ENCODE peak calls at places on chromosome 1, in ten cellular contexts. T is effector memory CD4-positive, alpha-beta T cell; Y is NCI-H82; C is lung; D is mucosa of descending colon; W is stimulated activated CD4-positive, alpha-beta T cell treated with anti-CD3 and anti-CD28 coated beads, Interleukin-4, amount 100 ng/mL, for 24 hours; Q is H9; A is amniotic stem cell; O is left cardiac atrium; Z is activated CD4-positive, CD25-positive, alpha-beta regulatory T cell. H is an unnamed sample.

GRCh38 chr1:87834941-87835340 is 506.3 kb downstream of the LMO4 start:
- DNase-seq in T (no peak), Y (no peak), C (no peak), D (no peak), W (no peak), Q (no peak), A (no peak), O (no peak), Z (no peak), H (no peak)

GRCh38 chr1:214717323-214717722 is 114.3 kb downstream of the CENPF start:
- DNase-seq in T (no peak), Y (no peak), C (no peak), D (no peak), W (no peak), Q (no peak), A (no peak), O (no peak), Z (no peak), H (no peak)

GRCh38 chr1:193799948-193800690 is 613.7 kb upstream of the B3GALT2 start:
- DNase-seq in T (no peak), Y (no peak), C (no peak), D (no peak), W (peak), Q (no peak), A (no peak), O (no peak), Z (no peak), H (no peak)

GRCh38 chr1:23568608-23569383 is 9.5 kb upstream of the ID3 start:
- DNase-seq in T (no peak), Y (no peak), C (no peak), D (no peak), W (no peak), Q (peak), A (no peak), O (no peak), Z (no peak), H (no peak)

GRCh38 chr1:219085082-219085481 is 88.6 kb upstream of the LYPLAL1 start:
- DNase-seq in T (no peak), Y (no peak), C (no peak), D (no peak), W (no peak), Q (no peak), A (no peak), O (no peak), Z (no peak), H (no peak)

GRCh38 chr1:158932171-158932570 is 819 bp downstream of the PYHIN1 start:
- DNase-seq in T (no peak), Y (no peak), C (no peak), D (no peak), W (peak), Q (no peak), A (no peak), O (no peak), Z (no peak), H (no peak)

GRCh38 chr1:204592246-204592948 is 76.2 kb downstream of the MDM4 start:
- DNase-seq in T (no peak), Y (peak), C (no peak), D (no peak), W (no peak), Q (no peak), A (no peak), O (no peak), Z (no peak), H (no peak)

GRCh38 chr1:112762541-112763141 is 47.5 kb upstream of the PPM1J start:
- DNase-seq in T (no peak), Y (peak), C (peak), D (no peak), W (no peak), Q (no peak), A (no peak), O (no peak), Z (no peak), H (peak)

GRCh38 chr1:165481820-165482532 is 37.0 kb upstream of the RXRG start:
- DNase-seq in T (no peak), Y (no peak), C (peak), D (peak), W (peak), Q (no peak), A (no peak), O (peak), Z (no peak), H (no peak)

GRCh38 chr1:58816072-58816746 is 32.4 kb upstream of the JUN start:
- DNase-seq in T (peak), Y (peak), C (peak), D (peak), W (peak), Q (peak), A (peak), O (peak), Z (peak), H (peak)

GRCh38 chr1:110671323-110671722 is 3.4 kb downstream of the KCNA3 start:
- DNase-seq in T (no peak), Y (peak), C (no peak), D (no peak), W (no peak), Q (no peak), A (no peak), O (no peak), Z (no peak), H (no peak)

GRCh38 chr1:2545754-2546514 is 10.2 kb upstream of the TNFRSF14 start:
- DNase-seq in T (peak), Y (peak), C (peak), D (peak), W (peak), Q (peak), A (peak), O (peak), Z (peak), H (peak)

GRCh38 chr1:118147542-118147941 is 37.5 kb downstream of the SPAG17 start:
- DNase-seq in T (no peak), Y (no peak), C (no peak), D (no peak), W (no peak), Q (no peak), A (no peak), O (no peak), Z (no peak), H (no peak)

GRCh38 chr1:235997049-235997448 is 67.8 kb downstream of the NID1 start:
- DNase-seq in T (no peak), Y (no peak), C (no peak), D (no peak), W (no peak), Q (no peak), A (no peak), O (no peak), Z (no peak), H (no peak)

GRCh38 chr1:160997323-160998038 is 23.5 kb downstream of the F11R start:
- DNase-seq in T (no peak), Y (peak), C (peak), D (peak), W (peak), Q (peak), A (peak), O (peak), Z (no peak), H (peak)

GRCh38 chr1:9440763-9441194 is 98.5 kb upstream of the SLC25A33 start:
- DNase-seq in T (no peak), Y (no peak), C (no peak), D (no peak), W (no peak), Q (no peak), A (no peak), O (no peak), Z (no peak), H (no peak)

GRCh38 chr1:58262702-58263101 is 283.8 kb downstream of the OMA1 start:
- DNase-seq in T (no peak), Y (no peak), C (no peak), D (no peak), W (no peak), Q (no peak), A (no peak), O (no peak), Z (no peak), H (no peak)

GRCh38 chr1:54922921-54923421 is 36.0 kb upstream of the DHCR24 start:
- DNase-seq in T (no peak), Y (peak), C (no peak), D (no peak), W (no peak), Q (no peak), A (no peak), O (peak), Z (no peak), H (no peak)

GRCh38 chr1:242530761-242531160 is 6.3 kb upstream of the PLD5 start:
- DNase-seq in T (no peak), Y (no peak), C (no peak), D (no peak), W (no peak), Q (no peak), A (no peak), O (no peak), Z (no peak), H (no peak)

GRCh38 chr1:13469343-13469742 is 44.5 kb downstream of the LRRC38 start:
- DNase-seq in T (no peak), Y (peak), C (no peak), D (peak), W (no peak), Q (peak), A (no peak), O (no peak), Z (no peak), H (no peak)

GRCh38 chr1:150551049-150551783 is 2.0 kb downstream of the ADAMTSL4 start:
- DNase-seq in T (no peak), Y (peak), C (no peak), D (no peak), W (no peak), Q (peak), A (no peak), O (no peak), Z (no peak), H (no peak)

GRCh38 chr1:67708606-67709005 is 23.6 kb downstream of the GADD45A start:
- DNase-seq in T (no peak), Y (no peak), C (no peak), D (peak), W (no peak), Q (no peak), A (no peak), O (no peak), Z (no peak), H (no peak)

GRCh38 chr1:45490121-45490622 is 791 bp downstream of the TESK2 start:
- DNase-seq in T (no peak), Y (peak), C (no peak), D (no peak), W (no peak), Q (no peak), A (peak), O (no peak), Z (no peak), H (no peak)

GRCh38 chr1:202858306-202858705 is 30.6 kb downstream of the RABIF start:
- DNase-seq in T (no peak), Y (no peak), C (no peak), D (no peak), W (no peak), Q (no peak), A (no peak), O (peak), Z (no peak), H (no peak)

GRCh38 chr1:178093150-178093957 is 550 bp upstream of the RASAL2 start:
- DNase-seq in T (no peak), Y (peak), C (peak), D (peak), W (peak), Q (peak), A (peak), O (peak), Z (no peak), H (peak)

GRCh38 chr1:98323396-98323795 is 338.1 kb upstream of the SNX7 start:
- DNase-seq in T (no peak), Y (no peak), C (no peak), D (no peak), W (no peak), Q (no peak), A (peak), O (no peak), Z (no peak), H (no peak)

GRCh38 chr1:86866665-86867064 is 47.3 kb downstream of the SELENOF start:
- DNase-seq in T (no peak), Y (no peak), C (no peak), D (no peak), W (no peak), Q (no peak), A (no peak), O (no peak), Z (no peak), H (no peak)

GRCh38 chr1:226635456-226635941 is 86.9 kb downstream of the STUM start:
- DNase-seq in T (peak), Y (no peak), C (no peak), D (no peak), W (peak), Q (no peak), A (no peak), O (no peak), Z (no peak), H (no peak)

GRCh38 chr1:170001266-170001665 is 73.2 kb downstream of the KIFAP3 start:
- DNase-seq in T (no peak), Y (no peak), C (no peak), D (no peak), W (no peak), Q (no peak), A (no peak), O (no peak), Z (no peak), H (no peak)

GRCh38 chr1:117205368-117205767 is 5.4 kb downstream of the VTCN1 start:
- DNase-seq in T (no peak), Y (no peak), C (no peak), D (no peak), W (no peak), Q (no peak), A (no peak), O (no peak), Z (no peak), H (no peak)

GRCh38 chr1:71510725-71511124 is 429.9 kb upstream of the ZRANB2 start:
- DNase-seq in T (no peak), Y (no peak), C (no peak), D (no peak), W (no peak), Q (no peak), A (no peak), O (no peak), Z (no peak), H (no peak)

GRCh38 chr1:95640746-95641145 is 406.7 kb downstream of the RWDD3 start:
- DNase-seq in T (no peak), Y (no peak), C (peak), D (no peak), W (no peak), Q (no peak), A (no peak), O (peak), Z (no peak), H (no peak)

GRCh38 chr1:150568567-150568966 is 10.8 kb downstream of the MCL1 start:
- DNase-seq in T (no peak), Y (no peak), C (no peak), D (no peak), W (no peak), Q (no peak), A (no peak), O (no peak), Z (no peak), H (no peak)

GRCh38 chr1:53600486-53600885 is 138.5 kb downstream of the GLIS1 start:
- DNase-seq in T (no peak), Y (no peak), C (no peak), D (no peak), W (no peak), Q (no peak), A (no peak), O (no peak), Z (no peak), H (no peak)

GRCh38 chr1:28259935-28260802 is 851 bp downstream of the SESN2 start:
- DNase-seq in T (no peak), Y (peak), C (peak), D (peak), W (no peak), Q (peak), A (peak), O (peak), Z (no peak), H (peak)